ENCODE peak calls at places on chromosomes 11 and 22, in five cellular contexts. S is HEK293T, Q is H1, T is NT2/D1, V is GM12878. R is an unnamed sample.

GRCh38 chr22:22422629-22423112 is 85.9 kb downstream of the ZNF280B start:
- DNase-seq in T (peak; percentile 22), Q (peak; percentile 85), V (peak; percentile 85), S (peak; percentile 71), R (peak; percentile 56)

GRCh38 chr22:30654361-30654760 is 13.3 kb downstream of the DUSP18 start:
- DNase-seq in T (no peak), V (no peak), S (no peak), Q (no peak), R (no peak)

GRCh38 chr11:73931039-73931645 is 19.7 kb upstream of the DNAJB13 start:
- DNase-seq in Q (peak; percentile 52), S (peak; percentile 69), T (peak; percentile 83), V (no peak), R (peak; percentile 50)

GRCh38 chr11:116167706-116168458 is 604.9 kb downstream of the BUD13 start:
- DNase-seq in V (no peak), S (no peak), Q (peak; percentile 33), T (no peak), R (no peak)

GRCh38 chr22:29343313-29343805 is 27.9 kb upstream of the RASL10A start:
- DNase-seq in S (no peak), Q (no peak), T (no peak), V (no peak), R (no peak)

GRCh38 chr22:30591191-30591587 is 521 bp downstream of the PES1 start:
- DNase-seq in S (no peak), V (no peak), T (no peak), Q (no peak), R (no peak)

GRCh38 chr11:6630632-6631291 is 11.5 kb upstream of the TPP1 start:
- DNase-seq in S (no peak), V (no peak), Q (peak; percentile 72), T (no peak), R (no peak)

GRCh38 chr11:46639197-46639839 is 22.0 kb downstream of the ATG13 start:
- DNase-seq in T (no peak), Q (no peak), S (no peak), V (no peak), R (no peak)

GRCh38 chr22:35425546-35425945 is 25.6 kb downstream of the MCM5 start:
- DNase-seq in S (no peak), Q (no peak), T (no peak), V (no peak), R (no peak)

GRCh38 chr22:45903355-45904149 is 73.4 kb downstream of the WNT7B start:
- DNase-seq in T (no peak), V (no peak), S (no peak), Q (no peak), R (no peak)

GRCh38 chr11:33976351-33977199 is 75.0 kb upstream of the CAPRIN1 start:
- DNase-seq in S (no peak), Q (no peak), T (no peak), V (no peak), R (no peak)

GRCh38 chr11:59669611-59670009 is 773 bp upstream of the PATL1 start:
- DNase-seq in T (no peak), V (no peak), S (peak; percentile 22), Q (peak; percentile 63), R (no peak)

GRCh38 chr11:114819028-114819427 is 140.7 kb downstream of the NXPE2 start:
- DNase-seq in S (no peak), Q (no peak), V (no peak), T (no peak), R (no peak)

GRCh38 chr22:43393132-43393844 is 18.5 kb upstream of the MPPED1 start:
- DNase-seq in V (no peak), T (no peak), Q (no peak), S (no peak), R (peak; percentile 75)

GRCh38 chr22:50483977-50484853 is 2.4 kb upstream of the MIOX start:
- DNase-seq in Q (no peak), S (no peak), T (no peak), V (no peak), R (no peak)

GRCh38 chr11:109695696-109696095 is 273.7 kb downstream of the C11orf87 start:
- DNase-seq in T (no peak), Q (no peak), V (no peak), S (no peak), R (no peak)

GRCh38 chr11:104320091-104320490 is 156.1 kb upstream of the PDGFD start:
- DNase-seq in Q (no peak), T (no peak), S (no peak), V (no peak), R (no peak)

GRCh38 chr11:69913591-69914285 is 94.5 kb upstream of the FGF3 start:
- DNase-seq in T (no peak), V (no peak), Q (no peak), S (no peak), R (no peak)

GRCh38 chr22:35367331-35367886 is 13.5 kb upstream of the HMOX1 start:
- DNase-seq in Q (no peak), S (no peak), V (peak; percentile 65), T (no peak), R (no peak)

GRCh38 chr22:47810505-47811500 is 1048.4 kb downstream of the TBC1D22A start:
- DNase-seq in V (no peak), Q (no peak), T (no peak), S (no peak), R (no peak)

GRCh38 chr11:128603752-128604472 is 16.6 kb upstream of the ETS1 start:
- DNase-seq in S (no peak), Q (no peak), T (no peak), V (peak; percentile 44), R (no peak)

GRCh38 chr11:128731041-128731663 is 37.3 kb downstream of the FLI1 start:
- DNase-seq in T (no peak), Q (no peak), S (no peak), V (no peak), R (no peak)

GRCh38 chr11:45089251-45089650 is 57.2 kb upstream of the PRDM11 start:
- DNase-seq in Q (no peak), V (no peak), T (no peak), S (no peak), R (no peak)

GRCh38 chr11:114134870-114135269 is 75.4 kb downstream of the ZBTB16 start:
- DNase-seq in Q (no peak), S (no peak), V (no peak), T (no peak), R (no peak)

GRCh38 chr11:67312187-67313021 is 9.1 kb downstream of the SSH3 start:
- DNase-seq in S (peak; percentile 2), T (no peak), V (no peak), Q (no peak), R (no peak)

GRCh38 chr11:24965780-24966179 is 468.9 kb downstream of the LUZP2 start:
- DNase-seq in S (no peak), V (no peak), Q (no peak), T (no peak), R (no peak)

GRCh38 chr22:25080855-25081254 is 118.8 kb upstream of the CRYBB3 start:
- DNase-seq in V (no peak), Q (no peak), T (no peak), S (no peak), R (no peak)

GRCh38 chr11:100546714-100547113 is 140.4 kb upstream of the ARHGAP42 start:
- DNase-seq in Q (no peak), T (no peak), S (no peak), V (no peak), R (no peak)

DNA sequence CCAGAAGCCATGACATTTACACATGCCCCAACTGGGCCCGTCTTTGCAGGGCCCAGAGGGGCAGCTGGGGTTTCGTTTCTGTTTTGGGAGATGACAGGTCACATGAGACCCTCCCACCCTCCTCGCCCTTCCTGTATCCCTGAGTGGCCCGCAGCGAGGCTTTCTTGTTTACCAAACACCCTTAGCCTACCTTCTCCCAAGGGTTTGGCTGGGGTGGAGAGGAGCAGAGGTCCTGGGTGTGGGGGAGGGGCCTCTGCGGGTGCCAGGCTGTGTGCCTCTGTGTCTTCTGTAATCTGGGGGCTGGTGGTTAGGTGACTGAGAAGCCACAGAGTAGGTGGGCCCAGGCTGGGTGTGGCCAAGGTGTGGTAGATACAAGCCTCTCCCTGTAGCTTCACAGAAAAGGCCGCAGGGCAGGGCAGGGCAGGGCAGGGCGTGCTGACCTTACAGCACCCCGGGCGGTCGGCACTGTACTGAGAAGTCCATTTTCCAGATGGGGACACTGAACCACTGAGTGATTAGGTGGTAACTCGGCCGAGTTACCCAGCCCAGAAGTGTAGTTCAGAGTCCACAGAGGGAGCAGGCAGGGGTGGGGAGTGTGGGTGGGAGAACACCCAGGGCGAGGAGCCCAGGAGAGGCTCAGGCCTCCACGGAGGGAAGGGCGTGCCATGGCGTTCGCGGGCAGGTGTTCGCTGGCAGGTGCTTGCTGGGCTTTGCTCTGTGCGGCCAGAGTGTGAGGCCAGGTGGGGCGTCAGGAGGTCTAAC is 8.7 kb downstream of the PRR5 start:
- DNase-seq in V (no peak), Q (no peak), T (no peak), S (no peak), R (no peak)
- TF ChIP-seq SUZ12 in V (no peak), Q (no peak), T (no peak), S (no peak), R (no peak)

GRCh38 chr11:95135155-95135554 is 45.5 kb downstream of the ENDOD1 start:
- DNase-seq in Q (no peak), T (no peak), V (no peak), S (no peak), R (no peak)

GRCh38 chr11:95135880-95136279 is 46.2 kb downstream of the ENDOD1 start:
- DNase-seq in S (no peak), V (no peak), T (no peak), Q (no peak), R (no peak)

GRCh38 chr11:95132956-95133355 is 43.3 kb downstream of the ENDOD1 start:
- DNase-seq in Q (no peak), T (no peak), S (no peak), V (no peak), R (no peak)

GRCh38 chr11:95137299-95137698 is 47.7 kb downstream of the ENDOD1 start:
- DNase-seq in T (no peak), V (no peak), Q (no peak), S (no peak), R (no peak)

GRCh38 chr11:95134491-95134890 is 44.8 kb downstream of the ENDOD1 start:
- DNase-seq in V (no peak), Q (no peak), T (no peak), S (no peak), R (no peak)
- TF ChIP-seq SUZ12 in V (no peak), Q (no peak), T (no peak), S (no peak), R (no peak)

DNA sequence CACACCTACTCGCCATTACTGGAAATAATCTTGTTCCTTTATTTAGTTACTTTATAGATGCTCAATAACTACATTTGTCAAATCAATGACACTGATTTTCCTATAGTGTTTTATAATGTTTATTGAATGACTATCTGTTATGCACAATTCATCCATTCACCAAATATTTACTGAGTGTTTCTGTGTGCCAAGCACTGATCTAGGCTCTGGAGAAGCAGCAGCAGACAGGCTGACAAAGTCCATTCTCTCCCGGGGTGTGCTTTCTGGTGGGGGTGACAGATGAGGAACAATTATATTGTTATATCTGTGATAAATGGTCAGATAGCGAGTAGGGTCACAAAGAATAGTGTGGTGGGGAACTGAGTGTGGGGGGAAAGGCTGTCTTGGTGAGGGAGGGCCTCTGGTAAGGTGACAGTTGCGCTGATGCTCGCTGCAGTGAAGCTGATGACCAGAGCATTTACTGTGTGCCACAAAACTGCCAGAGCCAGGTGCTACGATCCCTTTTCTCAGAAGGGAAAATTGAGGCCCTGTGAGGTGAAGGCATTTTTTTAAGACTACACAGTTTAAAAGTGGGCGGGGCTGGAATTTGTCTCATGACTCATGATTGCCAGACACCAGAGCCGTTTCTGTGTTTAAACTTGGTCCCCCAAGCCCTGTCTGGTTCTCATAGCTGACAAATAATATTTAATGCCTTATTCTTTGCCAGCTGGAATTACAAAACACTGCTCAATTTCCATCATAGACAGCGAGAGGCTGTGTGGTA is 10.2 kb downstream of the PACS1 start:
- DNase-seq in Q (no peak), T (no peak), V (no peak), S (no peak), R (peak; percentile 34)
- TF ChIP-seq SUZ12 in Q (no peak), T (no peak), V (no peak), S (no peak), R (no peak)

GRCh38 chr11:2769409-2769778 is 69.6 kb upstream of the KCNQ1OT1 start:
- DNase-seq in T (no peak), V (no peak), S (no peak), Q (peak; percentile 23), R (no peak)
- TF ChIP-seq SUZ12 in T (no peak), V (no peak), S (no peak), Q (no peak), R (no peak)